ENCODE peak calls at places on chromosomes 2 and 18, in five cellular contexts. One of them, this sample, is unnamed.

GRCh38 chr2:182066439-182067061 is 80.9 kb downstream of the PPP1R1C start:
- DNase-seq in COR-L47: no peak
- DNase-seq in HEK293T: no peak
- DNase-seq in NCI-H1105 treated with DMSO at 0.1 percent for 48 hours: no peak
- DNase-seq in amniotic stem cell: peak; percentile 72
- DNase-seq in this sample: peak; percentile 92

GRCh38 chr2:106085441-106085911 is 108.6 kb downstream of the UXS1 start:
- DNase-seq in COR-L47: no peak
- DNase-seq in HEK293T: peak; percentile 13
- DNase-seq in amniotic stem cell: no peak
- DNase-seq in NCI-H1105 treated with DMSO at 0.1 percent for 48 hours: no peak
- DNase-seq in this sample: no peak

GRCh38 chr2:237297421-237298155 is 116.4 kb downstream of the COL6A3 start:
- DNase-seq in amniotic stem cell: no peak
- DNase-seq in HEK293T: no peak
- DNase-seq in COR-L47: no peak
- DNase-seq in NCI-H1105 treated with DMSO at 0.1 percent for 48 hours: no peak
- DNase-seq in this sample: no peak

GRCh38 chr18:811192-812122 is 585 bp downstream of the YES1 start:
- DNase-seq in NCI-H1105 treated with DMSO at 0.1 percent for 48 hours: no peak
- DNase-seq in COR-L47: no peak
- DNase-seq in amniotic stem cell: peak; percentile 22
- DNase-seq in HEK293T: peak; percentile 20
- DNase-seq in this sample: no peak

GRCh38 chr2:9696731-9697130 is 65.9 kb upstream of the YWHAQ start:
- DNase-seq in HEK293T: no peak
- DNase-seq in COR-L47: no peak
- DNase-seq in amniotic stem cell: no peak
- DNase-seq in NCI-H1105 treated with DMSO at 0.1 percent for 48 hours: no peak
- DNase-seq in this sample: no peak

GRCh38 chr2:26626606-26627005 is 14.6 kb downstream of the CIB4 start:
- DNase-seq in COR-L47: no peak
- DNase-seq in NCI-H1105 treated with DMSO at 0.1 percent for 48 hours: no peak
- DNase-seq in amniotic stem cell: no peak
- DNase-seq in HEK293T: no peak
- DNase-seq in this sample: no peak

GRCh38 chr2:206558492-206558891 is 83.8 kb upstream of the FAM237A start:
- DNase-seq in NCI-H1105 treated with DMSO at 0.1 percent for 48 hours: no peak
- DNase-seq in COR-L47: no peak
- DNase-seq in amniotic stem cell: no peak
- DNase-seq in HEK293T: no peak
- DNase-seq in this sample: no peak

GRCh38 chr18:12307251-12307736 is 747 bp upstream of the TUBB6 start:
- DNase-seq in amniotic stem cell: peak; percentile 58
- DNase-seq in NCI-H1105 treated with DMSO at 0.1 percent for 48 hours: no peak
- DNase-seq in COR-L47: no peak
- DNase-seq in HEK293T: no peak
- DNase-seq in this sample: no peak

GRCh38 chr2:199704358-199705238 is 146.4 kb downstream of the FTCDNL1 start:
- DNase-seq in NCI-H1105 treated with DMSO at 0.1 percent for 48 hours: peak; percentile 43
- DNase-seq in amniotic stem cell: peak; percentile 43
- DNase-seq in HEK293T: peak; percentile 68
- DNase-seq in COR-L47: peak; percentile 34
- DNase-seq in this sample: no peak

GRCh38 chr2:127932199-127932877 is 46.6 kb upstream of the AMMECR1L start:
- DNase-seq in HEK293T: no peak
- DNase-seq in NCI-H1105 treated with DMSO at 0.1 percent for 48 hours: no peak
- DNase-seq in COR-L47: no peak
- DNase-seq in amniotic stem cell: no peak
- DNase-seq in this sample: no peak

GRCh38 chr2:38620282-38620977 is 17.7 kb upstream of the HNRNPLL start:
- DNase-seq in HEK293T: no peak
- DNase-seq in NCI-H1105 treated with DMSO at 0.1 percent for 48 hours: no peak
- DNase-seq in amniotic stem cell: no peak
- DNase-seq in COR-L47: no peak
- DNase-seq in this sample: no peak

GRCh38 chr2:67927489-67927888 is 135.3 kb downstream of the C1D start:
- DNase-seq in COR-L47: no peak
- DNase-seq in amniotic stem cell: no peak
- DNase-seq in NCI-H1105 treated with DMSO at 0.1 percent for 48 hours: no peak
- DNase-seq in HEK293T: no peak
- DNase-seq in this sample: no peak

GRCh38 chr2:180324191-180324590 is 317.1 kb upstream of the CWC22 start:
- DNase-seq in HEK293T: no peak
- DNase-seq in COR-L47: no peak
- DNase-seq in NCI-H1105 treated with DMSO at 0.1 percent for 48 hours: no peak
- DNase-seq in amniotic stem cell: no peak
- DNase-seq in this sample: no peak

GRCh38 chr2:27209621-27210401 is 2.0 kb upstream of the ATRAID start:
- DNase-seq in amniotic stem cell: no peak
- DNase-seq in HEK293T: no peak
- DNase-seq in NCI-H1105 treated with DMSO at 0.1 percent for 48 hours: no peak
- DNase-seq in COR-L47: no peak
- DNase-seq in this sample: peak; percentile 63

GRCh38 chr2:38572167-38572566 is 30.6 kb downstream of the HNRNPLL start:
- DNase-seq in amniotic stem cell: no peak
- DNase-seq in COR-L47: no peak
- DNase-seq in NCI-H1105 treated with DMSO at 0.1 percent for 48 hours: no peak
- DNase-seq in HEK293T: no peak
- DNase-seq in this sample: no peak

GRCh38 chr2:102186676-102187190 is at the start of gene IL1RL2:
- DNase-seq in NCI-H1105 treated with DMSO at 0.1 percent for 48 hours: no peak
- DNase-seq in COR-L47: no peak
- DNase-seq in HEK293T: no peak
- DNase-seq in amniotic stem cell: no peak
- DNase-seq in this sample: no peak

GRCh38 chr18:73564073-73564472 is 583.6 kb downstream of the FBXO15 start:
- DNase-seq in amniotic stem cell: peak; percentile 22
- DNase-seq in NCI-H1105 treated with DMSO at 0.1 percent for 48 hours: no peak
- DNase-seq in COR-L47: no peak
- DNase-seq in HEK293T: no peak
- DNase-seq in this sample: no peak

GRCh38 chr18:54607213-54607934 is 16.3 kb downstream of the DYNAP start:
- DNase-seq in COR-L47: peak; percentile 35
- DNase-seq in HEK293T: no peak
- DNase-seq in NCI-H1105 treated with DMSO at 0.1 percent for 48 hours: peak; percentile 52
- DNase-seq in amniotic stem cell: no peak
- DNase-seq in this sample: no peak

GRCh38 chr2:232539298-232540231 is at the start of gene CHRNG:
- DNase-seq in COR-L47: no peak
- DNase-seq in HEK293T: no peak
- DNase-seq in NCI-H1105 treated with DMSO at 0.1 percent for 48 hours: no peak
- DNase-seq in amniotic stem cell: no peak
- DNase-seq in this sample: no peak

GRCh38 chr2:223055140-223055539 is 3.1 kb downstream of the KCNE4 start:
- DNase-seq in HEK293T: no peak
- DNase-seq in NCI-H1105 treated with DMSO at 0.1 percent for 48 hours: peak; percentile 78
- DNase-seq in amniotic stem cell: no peak
- DNase-seq in COR-L47: peak; percentile 28
- DNase-seq in this sample: peak; percentile 87

GRCh38 chr2:195009202-195009601 is 647.8 kb upstream of the SLC39A10 start:
- DNase-seq in NCI-H1105 treated with DMSO at 0.1 percent for 48 hours: no peak
- DNase-seq in HEK293T: no peak
- DNase-seq in COR-L47: no peak
- DNase-seq in amniotic stem cell: no peak
- DNase-seq in this sample: no peak

GRCh38 chr2:6820903-6821584 is 44.7 kb downstream of the CMPK2 start:
- DNase-seq in NCI-H1105 treated with DMSO at 0.1 percent for 48 hours: no peak
- DNase-seq in COR-L47: no peak
- DNase-seq in amniotic stem cell: no peak
- DNase-seq in HEK293T: no peak
- DNase-seq in this sample: no peak

GRCh38 chr2:22907330-22907729 is 477.6 kb upstream of the KLHL29 start:
- DNase-seq in COR-L47: no peak
- DNase-seq in HEK293T: no peak
- DNase-seq in NCI-H1105 treated with DMSO at 0.1 percent for 48 hours: no peak
- DNase-seq in amniotic stem cell: no peak
- DNase-seq in this sample: no peak

GRCh38 chr18:45793295-45793965 is 32.0 kb upstream of the SIGLEC15 start:
- DNase-seq in amniotic stem cell: peak; percentile 63
- DNase-seq in COR-L47: no peak
- DNase-seq in HEK293T: no peak
- DNase-seq in NCI-H1105 treated with DMSO at 0.1 percent for 48 hours: no peak
- DNase-seq in this sample: no peak

GRCh38 chr2:100953406-100954043 is 48.6 kb upstream of the RPL31 start:
- DNase-seq in HEK293T: no peak
- DNase-seq in COR-L47: no peak
- DNase-seq in amniotic stem cell: no peak
- DNase-seq in NCI-H1105 treated with DMSO at 0.1 percent for 48 hours: no peak
- DNase-seq in this sample: no peak

GRCh38 chr18:57915241-57915640 is 112.1 kb upstream of the ATP8B1 start:
- DNase-seq in HEK293T: no peak
- DNase-seq in COR-L47: peak; percentile 22
- DNase-seq in NCI-H1105 treated with DMSO at 0.1 percent for 48 hours: peak; percentile 95
- DNase-seq in amniotic stem cell: no peak
- DNase-seq in this sample: no peak

GRCh38 chr2:163580757-163581156 is 155.1 kb downstream of the FIGN start:
- DNase-seq in NCI-H1105 treated with DMSO at 0.1 percent for 48 hours: no peak
- DNase-seq in COR-L47: no peak
- DNase-seq in amniotic stem cell: no peak
- DNase-seq in HEK293T: no peak
- DNase-seq in this sample: no peak

GRCh38 chr2:120622159-120622869 is 113.4 kb upstream of the GLI2 start:
- DNase-seq in HEK293T: no peak
- DNase-seq in amniotic stem cell: no peak
- DNase-seq in NCI-H1105 treated with DMSO at 0.1 percent for 48 hours: no peak
- DNase-seq in COR-L47: no peak
- DNase-seq in this sample: no peak

GRCh38 chr18:27954226-27954625 is 222.7 kb downstream of the CDH2 start:
- DNase-seq in amniotic stem cell: peak; percentile 40
- DNase-seq in HEK293T: no peak
- DNase-seq in COR-L47: no peak
- DNase-seq in NCI-H1105 treated with DMSO at 0.1 percent for 48 hours: no peak
- DNase-seq in this sample: no peak

GRCh38 chr2:45404807-45405297 is 206.2 kb downstream of the SRBD1 start:
- DNase-seq in HEK293T: no peak
- DNase-seq in amniotic stem cell: no peak
- DNase-seq in NCI-H1105 treated with DMSO at 0.1 percent for 48 hours: no peak
- DNase-seq in COR-L47: no peak
- DNase-seq in this sample: no peak

GRCh38 chr18:68456985-68457384 is 257.9 kb downstream of the TMX3 start:
- DNase-seq in amniotic stem cell: no peak
- DNase-seq in COR-L47: no peak
- DNase-seq in NCI-H1105 treated with DMSO at 0.1 percent for 48 hours: no peak
- DNase-seq in HEK293T: no peak
- DNase-seq in this sample: no peak

GRCh38 chr2:117942958-117943672 is 70.8 kb downstream of the CCDC93 start:
- DNase-seq in NCI-H1105 treated with DMSO at 0.1 percent for 48 hours: no peak
- DNase-seq in COR-L47: no peak
- DNase-seq in amniotic stem cell: no peak
- DNase-seq in HEK293T: no peak
- DNase-seq in this sample: no peak

GRCh38 chr2:201628545-201628944 is 14.8 kb downstream of the TMEM237 start:
- DNase-seq in NCI-H1105 treated with DMSO at 0.1 percent for 48 hours: no peak
- DNase-seq in HEK293T: no peak
- DNase-seq in amniotic stem cell: no peak
- DNase-seq in COR-L47: no peak
- DNase-seq in this sample: no peak

GRCh38 chr2:32745191-32745590 is 117.3 kb downstream of the TTC27 start:
- DNase-seq in HEK293T: no peak
- DNase-seq in amniotic stem cell: peak; percentile 51
- DNase-seq in COR-L47: no peak
- DNase-seq in NCI-H1105 treated with DMSO at 0.1 percent for 48 hours: no peak
- DNase-seq in this sample: no peak